ENCODE peak calls at places on chromosomes 11 and 22, in four cellular contexts. A, N, H and G are unnamed samples.

GRCh38 chr11:123035831-123036230 is 26.1 kb downstream of the HSPA8 start:
- DNase-seq in A (no peak), N (no peak), H (no peak), G (no peak)

GRCh38 chr11:95145430-95146063 is 55.9 kb downstream of the ENDOD1 start:
- DNase-seq in A (no peak), N (no peak), H (no peak), G (no peak)

GRCh38 chr11:12842933-12843636 is 166.0 kb upstream of the RASSF10 start:
- DNase-seq in A (no peak), N (peak), H (peak), G (no peak)

GRCh38 chr11:113505541-113506375 is 30.6 kb upstream of the DRD2 start:
- DNase-seq in A (no peak), N (no peak), H (peak), G (no peak)

GRCh38 chr11:5083602-5084001 is 14.2 kb downstream of the OR52E1 start:
- DNase-seq in A (no peak), N (no peak), H (no peak), G (no peak)

GRCh38 chr22:38034278-38034882 is 22.8 kb upstream of the PICK1 start:
- DNase-seq in A (peak), N (no peak), H (peak), G (no peak)

GRCh38 chr11:73295259-73295995 is 12.6 kb upstream of the ARHGEF17 start:
- DNase-seq in A (peak), N (peak), H (peak), G (peak)

GRCh38 chr11:101441747-101442146 is 142.1 kb downstream of the TRPC6 start:
- DNase-seq in A (no peak), N (no peak), H (peak), G (no peak)

GRCh38 chr11:61964941-61965282 is 2.5 kb downstream of the FTH1 start:
- DNase-seq in A (no peak), N (no peak), H (no peak), G (no peak)

GRCh38 chr11:46246514-46246913 is 30.9 kb upstream of the CREB3L1 start:
- DNase-seq in A (no peak), N (no peak), H (no peak), G (no peak)

GRCh38 chr11:72736452-72737069 is 15.6 kb downstream of the ARAP1 start:
- DNase-seq in A (peak), N (peak), H (peak), G (peak)

GRCh38 chr11:14583252-14584105 is 60.1 kb upstream of the PDE3B start:
- DNase-seq in A (no peak), N (no peak), H (no peak), G (no peak)

GRCh38 chr22:47168441-47168840 is 406.0 kb downstream of the TBC1D22A start:
- DNase-seq in A (no peak), N (no peak), H (no peak), G (no peak)

GRCh38 chr22:42288791-42289190 is 18.3 kb upstream of the TCF20 start:
- DNase-seq in A (no peak), N (no peak), H (no peak), G (no peak)

GRCh38 chr22:17706451-17706900 is 67.8 kb downstream of the BID start:
- DNase-seq in A (peak), N (peak), H (peak), G (peak)

GRCh38 chr11:109076870-109077269 is 345.1 kb upstream of the C11orf87 start:
- DNase-seq in A (no peak), N (no peak), H (peak), G (no peak)

GRCh38 chr22:34696557-34696956 is 369.4 kb upstream of the ISX start:
- DNase-seq in A (no peak), N (peak), H (no peak), G (no peak)

GRCh38 chr22:37740455-37741311 is 43.8 kb downstream of the TRIOBP start:
- DNase-seq in A (no peak), N (no peak), H (no peak), G (no peak)

GRCh38 chr11:30735946-30736345 is 149.8 kb upstream of the MPPED2 start:
- DNase-seq in A (no peak), N (no peak), H (no peak), G (no peak)
- TF ChIP-seq CTCF in A (no peak), N (no peak), H (no peak), G (no peak)

GRCh38 chr22:50525104-50525958 is at the start of gene SCO2:
- DNase-seq in A (peak), N (peak), H (peak), G (peak)
- TF ChIP-seq CTCF in A (peak), N (peak), H (no peak), G (peak)

GRCh38 chr11:64232182-64233018 is 2.0 kb upstream of the VEGFB start:
- DNase-seq in A (no peak), N (no peak), H (no peak), G (no peak)

GRCh38 chr11:64233913-64234839 is at the start of gene VEGFB:
- DNase-seq in A (peak), N (peak), H (peak), G (peak)

GRCh38 chr11:64235427-64236161 is 1.2 kb downstream of the VEGFB start:
- DNase-seq in A (no peak), N (no peak), H (no peak), G (no peak)

GRCh38 chr11:64237484-64237951 is 3.1 kb downstream of the VEGFB start:
- DNase-seq in A (no peak), N (no peak), H (peak), G (no peak)

DNA sequence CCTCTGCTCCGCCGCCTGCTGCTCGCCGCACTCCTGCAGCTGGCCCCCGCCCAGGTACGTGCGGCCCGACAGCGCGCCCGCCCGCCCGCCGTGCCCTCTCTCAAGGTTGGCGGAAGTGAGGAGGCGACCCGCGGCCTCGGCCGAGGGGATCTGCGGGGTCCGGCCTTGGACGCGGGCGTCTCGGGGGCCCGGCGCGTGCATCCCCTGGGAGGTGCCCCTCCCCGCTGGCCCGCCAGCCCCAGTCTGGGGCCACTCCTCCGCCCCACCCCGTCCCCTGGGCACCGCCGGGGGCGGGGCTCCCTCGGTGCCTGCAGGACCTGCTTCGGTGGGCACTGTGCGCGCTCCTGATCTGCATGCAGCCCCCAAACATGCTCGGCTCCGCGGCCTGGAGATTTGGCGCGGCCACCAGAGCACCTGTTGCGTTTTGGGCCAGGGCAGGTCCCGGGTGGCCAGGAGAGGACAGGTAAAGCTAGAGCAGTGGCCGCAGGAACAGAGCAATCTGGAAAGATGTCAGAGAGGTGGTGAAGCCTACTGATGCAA is 526 bp downstream of the VEGFB start:
- DNase-seq in A (no peak), N (peak), H (peak), G (no peak)
- TF ChIP-seq CTCF in A (no peak), N (no peak), H (no peak), G (no peak)

DNA sequence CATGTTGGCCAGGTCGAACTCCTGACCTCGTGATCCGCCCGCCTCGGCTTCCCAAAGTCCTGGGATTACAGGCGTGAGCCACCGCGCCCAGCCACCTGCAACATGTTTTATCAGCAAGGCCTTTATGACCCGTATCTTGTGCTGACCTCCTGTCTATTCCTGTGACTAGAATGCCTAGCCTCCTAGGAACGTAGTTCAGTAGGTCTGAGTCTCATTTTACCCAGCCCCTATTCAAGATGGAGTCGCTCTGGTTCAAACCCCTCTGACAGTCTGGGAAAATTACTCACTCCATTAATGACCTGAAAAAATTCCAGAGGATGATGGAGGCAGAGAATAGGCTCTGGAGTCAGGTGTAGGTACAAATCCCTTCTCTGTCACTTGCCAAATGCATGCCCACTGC is 30.0 kb upstream of the CXCR5 start:
- DNase-seq in A (no peak), N (no peak), H (no peak), G (no peak)
- TF ChIP-seq CTCF in A (no peak), N (no peak), H (no peak), G (no peak)

DNA sequence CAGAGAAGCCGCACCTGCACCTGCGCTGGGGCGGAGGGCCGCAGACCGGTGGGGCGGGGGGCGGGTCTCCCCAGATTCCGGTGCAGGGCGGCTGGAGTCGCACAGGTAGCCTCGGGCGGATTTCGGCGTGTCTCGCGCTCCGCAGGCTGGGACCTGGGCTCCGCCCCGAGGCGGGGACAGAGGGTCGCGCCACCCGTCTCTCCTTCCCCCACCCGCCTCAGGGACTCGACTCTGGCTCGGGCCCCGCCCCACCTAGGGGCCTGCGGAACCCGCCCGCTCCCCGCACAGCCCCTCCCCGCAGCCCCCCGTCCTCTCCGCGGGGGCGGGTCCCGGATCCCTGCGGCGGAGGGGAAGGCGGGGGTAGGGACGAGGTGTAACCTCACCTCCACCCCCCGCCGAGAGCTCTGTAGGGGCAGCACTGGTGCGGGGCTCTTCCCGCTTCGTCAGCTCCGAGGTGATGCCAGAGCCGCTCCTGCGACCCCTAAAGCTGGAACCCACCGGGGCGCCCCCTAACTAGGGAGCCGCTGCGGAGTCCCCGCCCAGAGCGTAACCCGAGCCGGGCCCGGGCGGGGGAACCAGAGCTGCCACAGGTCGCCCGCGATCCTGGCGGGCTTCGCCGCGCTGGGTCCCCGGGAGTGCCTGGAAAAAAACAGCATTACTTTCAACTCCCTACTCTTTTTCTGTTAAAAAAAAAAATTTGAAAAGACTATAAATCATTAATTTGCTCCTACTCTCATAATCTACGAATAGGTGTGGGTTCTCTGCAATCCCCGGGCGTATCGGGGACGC is at the start of gene SLC29A2:
- DNase-seq in A (peak), N (peak), H (peak), G (peak)
- TF ChIP-seq CTCF in A (no peak), N (no peak), H (no peak), G (no peak)